ENCODE peak calls at places on chromosome 13, in five cellular contexts. One of them, this sample, is unnamed.

GRCh38 chr13:59710995-59711701 is 452.6 kb downstream of the DIAPH3 start:
- DNase-seq in IMR-90: no peak
- DNase-seq in Peyer's patch: no peak
- DNase-seq in stomach: no peak
- DNase-seq in A549: no peak
- DNase-seq in this sample: no peak

GRCh38 chr13:83883061-83883523 is 818 bp upstream of the SLITRK1 start:
- DNase-seq in IMR-90: no peak
- DNase-seq in Peyer's patch: no peak
- DNase-seq in stomach: no peak
- DNase-seq in A549: no peak
- DNase-seq in this sample: no peak

GRCh38 chr13:45658586-45659235 is 43.2 kb upstream of the ERICH6B start:
- DNase-seq in IMR-90: peak
- DNase-seq in Peyer's patch: no peak
- DNase-seq in stomach: no peak
- DNase-seq in A549: no peak
- DNase-seq in this sample: no peak

GRCh38 chr13:98746968-98747367 is 5.5 kb downstream of the SLC15A1 start:
- DNase-seq in IMR-90: no peak
- DNase-seq in Peyer's patch: peak
- DNase-seq in stomach: no peak
- DNase-seq in A549: no peak
- DNase-seq in this sample: no peak

GRCh38 chr13:42350141-42350540 is 78.2 kb downstream of the AKAP11 start:
- DNase-seq in IMR-90: no peak
- DNase-seq in Peyer's patch: no peak
- DNase-seq in stomach: no peak
- DNase-seq in A549: no peak
- DNase-seq in this sample: no peak

GRCh38 chr13:29496241-29496712 is 99.2 kb downstream of the SLC7A1 start:
- DNase-seq in IMR-90: no peak
- DNase-seq in Peyer's patch: no peak
- DNase-seq in stomach: peak
- DNase-seq in A549: no peak
- DNase-seq in this sample: no peak

GRCh38 chr13:67632590-67632989 is 402.5 kb upstream of the PCDH9 start:
- DNase-seq in IMR-90: peak
- DNase-seq in Peyer's patch: no peak
- DNase-seq in stomach: no peak
- DNase-seq in A549: no peak
- DNase-seq in this sample: no peak

GRCh38 chr13:111469916-111470506 is 149.6 kb downstream of the TEX29 start:
- DNase-seq in IMR-90: no peak
- DNase-seq in Peyer's patch: no peak
- DNase-seq in stomach: no peak
- DNase-seq in A549: no peak
- DNase-seq in this sample: no peak

GRCh38 chr13:91647361-91647970 is 249.0 kb downstream of the GPC5 start:
- DNase-seq in IMR-90: peak
- DNase-seq in Peyer's patch: no peak
- DNase-seq in stomach: no peak
- DNase-seq in A549: no peak
- DNase-seq in this sample: no peak

GRCh38 chr13:98997738-98998641 is 20.1 kb upstream of the DOCK9 start:
- DNase-seq in IMR-90: no peak
- DNase-seq in Peyer's patch: peak
- DNase-seq in stomach: no peak
- DNase-seq in A549: peak
- DNase-seq in this sample: no peak

GRCh38 chr13:73991884-73992283 is 142.3 kb downstream of the KLF12 start:
- DNase-seq in IMR-90: no peak
- DNase-seq in Peyer's patch: no peak
- DNase-seq in stomach: no peak
- DNase-seq in A549: no peak
- DNase-seq in this sample: no peak

GRCh38 chr13:66994498-66995365 is 235.4 kb downstream of the PCDH9 start:
- DNase-seq in IMR-90: no peak
- DNase-seq in Peyer's patch: no peak
- DNase-seq in stomach: no peak
- DNase-seq in A549: no peak
- DNase-seq in this sample: no peak

GRCh38 chr13:51122868-51123267 is 11.8 kb upstream of the C13orf42 start:
- DNase-seq in IMR-90: no peak
- DNase-seq in Peyer's patch: no peak
- DNase-seq in stomach: no peak
- DNase-seq in A549: no peak
- DNase-seq in this sample: no peak

GRCh38 chr13:45207319-45207718 is 6.5 kb upstream of the KCTD4 start:
- DNase-seq in IMR-90: no peak
- DNase-seq in Peyer's patch: no peak
- DNase-seq in stomach: no peak
- DNase-seq in A549: no peak
- DNase-seq in this sample: no peak

GRCh38 chr13:113550453-113550852 is 34.1 kb upstream of the TFDP1 start:
- DNase-seq in IMR-90: no peak
- DNase-seq in Peyer's patch: peak
- DNase-seq in stomach: no peak
- DNase-seq in A549: no peak
- DNase-seq in this sample: peak

GRCh38 chr13:44044544-44045178 is 165.0 kb downstream of the LACC1 start:
- DNase-seq in IMR-90: no peak
- DNase-seq in Peyer's patch: no peak
- DNase-seq in stomach: no peak
- DNase-seq in A549: no peak
- DNase-seq in this sample: no peak

GRCh38 chr13:112376050-112376681 is at the start of gene SPACA7:
- DNase-seq in IMR-90: no peak
- DNase-seq in Peyer's patch: no peak
- DNase-seq in stomach: no peak
- DNase-seq in A549: no peak
- DNase-seq in this sample: no peak

GRCh38 chr13:43196750-43197149 is 173.4 kb downstream of the DNAJC15 start:
- DNase-seq in IMR-90: no peak
- DNase-seq in Peyer's patch: no peak
- DNase-seq in stomach: no peak
- DNase-seq in A549: no peak
- DNase-seq in this sample: no peak

GRCh38 chr13:99320693-99321481 is 13.7 kb upstream of the GPR183 start:
- DNase-seq in IMR-90: peak
- DNase-seq in Peyer's patch: no peak
- DNase-seq in stomach: no peak
- DNase-seq in A549: no peak
- DNase-seq in this sample: no peak

GRCh38 chr13:26460652-26461051 is 96.8 kb upstream of the WASF3 start:
- DNase-seq in IMR-90: peak
- DNase-seq in Peyer's patch: no peak
- DNase-seq in stomach: peak
- DNase-seq in A549: no peak
- DNase-seq in this sample: no peak

GRCh38 chr13:101545521-101545920 is 93.0 kb downstream of the ITGBL1 start:
- DNase-seq in IMR-90: peak
- DNase-seq in Peyer's patch: no peak
- DNase-seq in stomach: no peak
- DNase-seq in A549: no peak
- DNase-seq in this sample: no peak

GRCh38 chr13:50892162-50892944 is 17.2 kb upstream of the RNASEH2B start:
- DNase-seq in IMR-90: no peak
- DNase-seq in Peyer's patch: no peak
- DNase-seq in stomach: no peak
- DNase-seq in A549: no peak
- DNase-seq in this sample: no peak

GRCh38 chr13:45546410-45546765 is 69.2 kb downstream of the ERICH6B start:
- DNase-seq in IMR-90: no peak
- DNase-seq in Peyer's patch: no peak
- DNase-seq in stomach: no peak
- DNase-seq in A549: no peak
- DNase-seq in this sample: no peak

GRCh38 chr13:33040116-33040515 is 23.9 kb downstream of the KL start:
- DNase-seq in IMR-90: no peak
- DNase-seq in Peyer's patch: no peak
- DNase-seq in stomach: no peak
- DNase-seq in A549: no peak
- DNase-seq in this sample: no peak

GRCh38 chr13:113904411-113904810 is 40.5 kb upstream of the GAS6 start:
- DNase-seq in IMR-90: peak
- DNase-seq in Peyer's patch: peak
- DNase-seq in stomach: peak
- DNase-seq in A549: peak
- DNase-seq in this sample: peak

DNA sequence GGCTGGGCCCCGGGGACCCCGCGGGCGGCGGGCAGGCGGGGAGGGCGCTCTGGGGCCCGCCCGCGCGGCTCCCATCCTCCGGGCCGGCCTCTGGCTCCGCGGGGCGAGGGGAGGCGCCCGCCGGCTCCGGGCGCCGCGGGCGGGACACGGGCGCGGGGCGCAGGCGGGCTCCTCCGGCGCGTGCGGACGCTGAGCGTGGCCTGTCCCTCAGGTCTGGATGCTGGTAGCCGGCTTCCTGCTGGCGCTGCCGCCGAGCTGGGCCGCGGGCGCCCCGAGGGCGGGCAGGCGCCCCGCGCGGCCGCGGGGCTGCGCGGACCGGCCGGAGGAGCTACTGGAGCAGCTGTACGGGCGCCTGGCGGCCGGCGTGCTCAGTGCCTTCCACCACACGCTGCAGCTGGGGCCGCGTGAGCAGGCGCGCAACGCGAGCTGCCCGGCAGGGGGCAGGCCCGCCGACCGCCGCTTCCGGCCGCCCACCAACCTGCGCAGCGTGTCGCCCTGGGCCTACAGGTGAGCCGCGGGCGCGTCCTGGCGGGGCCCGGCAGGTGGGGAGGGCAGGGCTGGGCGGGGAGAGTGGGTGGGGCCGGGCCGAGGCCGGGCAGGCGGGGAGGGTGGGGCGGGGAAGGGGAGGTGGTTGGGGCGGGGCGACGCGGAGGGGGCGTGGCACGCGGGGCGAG is 423 bp downstream of the IL17D start:
- DNase-seq in IMR-90: peak
- DNase-seq in Peyer's patch: peak
- DNase-seq in stomach: peak
- DNase-seq in A549: peak
- DNase-seq in this sample: no peak
- TF ChIP-seq POLR2A in IMR-90: peak
- TF ChIP-seq POLR2A in Peyer's patch: peak
- TF ChIP-seq POLR2A in stomach: no peak
- TF ChIP-seq POLR2A in A549: peak
- TF ChIP-seq POLR2A in this sample: no peak

GRCh38 chr13:103354189-103354588 is 288.0 kb upstream of the SLC10A2 start:
- DNase-seq in IMR-90: no peak
- DNase-seq in Peyer's patch: no peak
- DNase-seq in stomach: no peak
- DNase-seq in A549: no peak
- DNase-seq in this sample: no peak

GRCh38 chr13:103356226-103356864 is 290.1 kb upstream of the SLC10A2 start:
- DNase-seq in IMR-90: no peak
- DNase-seq in Peyer's patch: no peak
- DNase-seq in stomach: no peak
- DNase-seq in A549: no peak
- DNase-seq in this sample: no peak

GRCh38 chr13:103358245-103358932 is 292.2 kb upstream of the SLC10A2 start:
- DNase-seq in IMR-90: no peak
- DNase-seq in Peyer's patch: no peak
- DNase-seq in stomach: no peak
- DNase-seq in A549: no peak
- DNase-seq in this sample: no peak
- TF ChIP-seq CTCF in IMR-90: no peak
- TF ChIP-seq CTCF in Peyer's patch: no peak
- TF ChIP-seq CTCF in stomach: no peak
- TF ChIP-seq CTCF in A549: no peak
- TF ChIP-seq CTCF in this sample: no peak

GRCh38 chr13:110309661-110310524 is 2.8 kb downstream of the COL4A2 start:
- DNase-seq in IMR-90: no peak
- DNase-seq in Peyer's patch: no peak
- DNase-seq in stomach: no peak
- DNase-seq in A549: no peak
- DNase-seq in this sample: no peak

GRCh38 chr13:110306960-110307696 is at the start of the genes COL4A1 and COL4A2:
- DNase-seq in IMR-90: peak
- DNase-seq in Peyer's patch: peak
- DNase-seq in stomach: no peak
- DNase-seq in A549: no peak
- DNase-seq in this sample: peak

GRCh38 chr13:110309159-110309476 is 2.0 kb downstream of the COL4A2 start:
- DNase-seq in IMR-90: no peak
- DNase-seq in Peyer's patch: no peak
- DNase-seq in stomach: no peak
- DNase-seq in A549: no peak
- DNase-seq in this sample: no peak

GRCh38 chr13:110307697-110308376 is 753 bp downstream of the COL4A2 start:
- DNase-seq in IMR-90: peak
- DNase-seq in Peyer's patch: no peak
- DNase-seq in stomach: no peak
- DNase-seq in A549: no peak
- DNase-seq in this sample: peak

DNA sequence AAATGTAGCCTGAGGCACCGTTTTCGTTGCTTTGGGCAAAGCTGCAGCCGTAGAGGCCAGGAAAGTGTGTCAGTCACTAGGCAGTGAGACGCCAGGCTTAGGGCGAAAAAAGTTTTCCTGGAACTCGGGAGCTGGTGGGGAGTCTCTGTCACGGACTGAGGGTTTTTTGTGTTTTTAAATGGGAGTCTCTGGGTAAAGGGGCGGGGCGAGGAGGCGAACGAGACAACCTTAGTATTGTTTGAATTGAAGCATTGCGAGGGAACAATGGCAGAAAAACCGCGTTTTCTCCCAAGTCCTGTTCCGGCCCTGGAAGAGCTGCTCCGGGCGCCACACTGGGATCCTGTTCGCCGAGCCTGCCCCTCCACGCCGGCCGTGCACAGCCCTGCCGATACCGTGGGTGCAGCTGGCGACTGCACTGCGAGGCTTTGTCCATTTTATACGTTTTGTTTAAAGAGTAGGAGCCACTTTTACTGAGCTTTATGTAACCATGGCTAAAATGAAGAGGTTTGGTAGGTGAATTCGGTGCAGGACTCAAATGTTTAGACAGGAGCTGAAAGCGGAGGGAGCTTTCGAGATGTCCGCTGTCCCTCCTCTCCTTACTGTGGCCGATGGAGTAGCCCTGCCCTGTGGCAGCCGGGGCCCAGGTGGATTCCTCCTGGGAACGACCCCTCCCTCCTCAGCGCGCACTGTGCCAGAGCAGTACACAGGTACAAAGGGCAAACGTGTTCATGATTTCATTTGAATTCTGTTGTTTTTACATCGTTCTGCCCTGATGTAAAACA is 1.5 kb downstream of the COL4A2 start:
- DNase-seq in IMR-90: no peak
- DNase-seq in Peyer's patch: no peak
- DNase-seq in stomach: no peak
- DNase-seq in A549: no peak
- DNase-seq in this sample: no peak
- H3K4me3 ChIP-seq in IMR-90: peak
- H3K4me3 ChIP-seq in Peyer's patch: peak
- H3K4me3 ChIP-seq in stomach: peak
- H3K4me3 ChIP-seq in A549: peak
- H3K4me3 ChIP-seq in this sample: peak

GRCh38 chr13:41019027-41019487 is at the start of gene ELF1:
- DNase-seq in IMR-90: peak
- DNase-seq in Peyer's patch: no peak
- DNase-seq in stomach: peak
- DNase-seq in A549: peak
- DNase-seq in this sample: no peak
- TF ChIP-seq POLR2A in IMR-90: no peak
- TF ChIP-seq POLR2A in Peyer's patch: no peak
- TF ChIP-seq POLR2A in stomach: no peak
- TF ChIP-seq POLR2A in A549: no peak
- TF ChIP-seq POLR2A in this sample: no peak

This sample was measured in lower leg skin.